ENCODE peak calls at places on chromosomes 1 and 21, in five cellular contexts. Q is brain microvascular endothelial cell, S is OCI-LY7, Z is WERI-Rb-1, T is choroid plexus epithelial cell. I is an unnamed sample.

GRCh38 chr1:185044387-185044786 is 971 bp upstream of the RNF2 start:
- DNase-seq in Q (no peak), S (no peak), Z (no peak), T (no peak), I (no peak)

GRCh38 chr1:205739348-205740160 is 10.4 kb downstream of the NUCKS1 start:
- DNase-seq in Q (peak), S (no peak), Z (no peak), T (peak), I (no peak)

GRCh38 chr1:218643926-218644325 is 298.8 kb downstream of the TGFB2 start:
- DNase-seq in Q (no peak), S (no peak), Z (no peak), T (no peak), I (no peak)

GRCh38 chr1:211900411-211900810 is 69.8 kb upstream of the LPGAT1 start:
- DNase-seq in Q (no peak), S (no peak), Z (no peak), T (no peak), I (no peak)

GRCh38 chr1:91537281-91538069 is 36.8 kb downstream of the CDC7 start:
- DNase-seq in Q (peak), S (no peak), Z (no peak), T (peak), I (no peak)

GRCh38 chr1:164699815-164700491 is 141.0 kb downstream of the PBX1 start:
- DNase-seq in Q (no peak), S (no peak), Z (no peak), T (peak), I (no peak)

GRCh38 chr1:188715566-188715965 is 1762.1 kb downstream of the BRINP3 start:
- DNase-seq in Q (no peak), S (no peak), Z (no peak), T (peak), I (no peak)

GRCh38 chr1:94009304-94009703 is 100.1 kb upstream of the GCLM start:
- DNase-seq in Q (no peak), S (no peak), Z (no peak), T (no peak), I (no peak)

GRCh38 chr1:225763815-225764548 is 13.6 kb upstream of the SRP9 start:
- DNase-seq in Q (peak), S (no peak), Z (no peak), T (peak), I (no peak)

GRCh38 chr1:209653915-209654351 is 1.7 kb upstream of the LAMB3 start:
- DNase-seq in Q (no peak), S (no peak), Z (no peak), T (no peak), I (no peak)

GRCh38 chr21:44456207-44456914 is 1.1 kb downstream of the LRRC3 start:
- DNase-seq in Q (no peak), S (no peak), Z (no peak), T (no peak), I (no peak)

GRCh38 chr1:241272828-241273227 is 84.2 kb downstream of the RGS7 start:
- DNase-seq in Q (no peak), S (no peak), Z (no peak), T (no peak), I (no peak)

GRCh38 chr1:41366428-41367101 is 5.3 kb downstream of the FOXO6 start:
- DNase-seq in Q (no peak), S (no peak), Z (no peak), T (no peak), I (peak)

GRCh38 chr1:76659171-76659940 is 207.9 kb upstream of the ST6GALNAC5 start:
- DNase-seq in Q (peak), S (no peak), Z (no peak), T (peak), I (peak)

DNA sequence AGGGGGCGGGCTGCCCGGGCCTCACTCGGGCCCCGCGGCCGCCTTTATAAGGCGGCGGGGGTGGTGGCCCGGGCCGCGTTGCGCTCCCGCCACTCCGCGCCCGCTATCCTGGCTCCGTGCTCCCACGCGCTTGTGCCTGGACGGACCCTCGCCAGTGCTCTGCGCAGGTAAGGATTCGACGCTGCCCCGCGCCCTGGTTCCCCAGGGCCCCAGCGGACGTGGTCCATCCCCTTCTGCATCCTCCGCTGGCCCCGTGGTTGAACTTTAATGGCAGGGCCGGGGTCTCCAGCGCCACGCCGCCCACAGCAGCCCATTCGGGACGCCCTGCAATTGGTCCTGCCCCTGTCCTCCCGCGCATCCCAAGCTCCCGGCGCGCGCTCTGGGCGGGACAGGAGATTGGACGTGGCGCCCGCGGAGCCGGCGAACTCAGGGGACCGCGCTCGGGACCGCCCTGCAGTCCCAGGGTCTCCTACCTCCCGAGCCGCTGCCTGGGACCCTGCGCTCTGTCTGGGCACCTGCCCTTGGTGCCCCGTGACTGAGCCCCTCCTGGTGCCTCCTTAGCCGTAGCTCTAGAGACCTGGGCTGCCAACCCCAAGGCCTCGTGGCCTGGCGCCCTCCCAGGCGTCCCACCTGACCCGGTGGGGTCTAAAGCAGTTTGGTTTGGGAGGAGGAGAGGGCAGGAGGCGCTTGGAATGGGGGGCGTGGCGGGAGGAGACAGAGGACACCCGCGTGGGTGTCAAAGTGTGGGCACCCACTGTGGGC is at the start of gene ALPL:
- DNase-seq in Q (no peak), S (no peak), Z (no peak), T (no peak), I (no peak)
- H3K4me3 ChIP-seq in Q (peak), S (no peak), Z (peak), T (peak), I (no peak)

GRCh38 chr21:42681296-42682206 is 28.1 kb downstream of the PDE9A start:
- DNase-seq in Q (no peak), S (no peak), Z (no peak), T (no peak), I (no peak)
- TF ChIP-seq CTCF in Q (no peak), S (no peak), Z (no peak), T (no peak), I (no peak)

DNA sequence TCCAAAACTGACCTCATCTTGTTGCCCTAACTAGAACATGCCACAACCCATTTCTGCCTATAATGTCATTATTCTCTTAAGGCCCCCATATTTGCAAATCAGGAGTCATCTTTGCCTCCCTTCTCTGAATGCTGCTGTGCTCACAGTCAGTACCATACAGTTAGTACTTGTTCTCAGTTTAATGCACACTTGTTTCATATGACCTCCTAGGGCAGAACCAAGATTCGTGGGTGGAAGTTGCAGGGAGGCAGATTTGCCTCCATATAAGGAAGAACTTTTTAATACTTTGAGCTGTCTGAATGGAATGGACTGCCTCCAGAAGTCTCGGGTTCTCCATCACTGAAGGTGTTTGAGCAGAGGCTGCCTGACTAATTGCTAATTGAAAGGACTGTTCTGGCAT is 9.2 kb downstream of the CAP1 start:
- DNase-seq in Q (no peak), S (no peak), Z (no peak), T (peak), I (peak)
- H3K4me3 ChIP-seq in Q (no peak), S (no peak), Z (no peak), T (no peak), I (no peak)

DNA sequence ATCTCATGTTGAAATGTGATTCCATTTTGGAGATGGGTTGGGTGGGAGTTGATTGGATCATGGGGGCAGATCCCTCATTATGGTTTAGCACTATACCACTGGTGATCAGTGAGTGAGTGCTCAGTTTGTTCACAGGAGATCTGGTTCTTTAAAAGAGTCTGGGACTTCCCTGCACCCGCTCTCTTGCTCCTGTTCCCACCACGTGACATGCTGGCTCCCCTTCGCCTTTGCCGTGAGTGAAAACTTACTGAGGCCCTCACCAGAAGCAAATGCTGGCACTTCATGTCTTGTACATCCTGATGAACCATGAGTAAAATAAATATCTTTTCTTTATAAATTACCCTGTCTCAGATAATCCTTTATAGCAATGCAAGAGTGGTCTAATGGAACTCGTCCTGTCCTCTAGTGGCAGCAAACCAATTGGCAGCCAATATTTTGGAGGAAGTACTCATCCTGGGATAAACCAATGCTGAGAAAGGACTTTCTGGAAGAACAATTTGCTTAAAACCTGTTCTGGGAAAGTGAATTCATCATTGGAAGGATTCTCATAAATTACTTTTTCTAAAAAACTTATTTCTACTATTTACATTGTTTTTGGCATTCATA is 27.8 kb upstream of the CYP4A11 start:
- DNase-seq in Q (no peak), S (no peak), Z (no peak), T (no peak), I (no peak)
- TF ChIP-seq CTCF in Q (no peak), S (peak), Z (peak), T (peak), I (peak)